ENCODE peak calls at places on chromosomes 16 and 17, in six cellular contexts. V is brain microvascular endothelial cell, Q is GM23338, F is keratinocyte, T is stomach, X is H1. E is an unnamed sample. For H3K27me3, the result is how much of the 10 kb centered on the place peaks cover.

GRCh38 chr16:66652661-66653060 is 43.9 kb downstream of the CMTM4 start:
- DNase-seq in X (no peak), V (no peak), T (no peak), F (no peak), Q (no peak), E (no peak)

GRCh38 chr16:86217001-86217890 is 293.1 kb upstream of the FOXF1 start:
- DNase-seq in T (no peak), Q (no peak), V (no peak), F (no peak), X (no peak), E (no peak)

GRCh38 chr16:89152831-89153700 is 18.5 kb upstream of the CDH15 start:
- DNase-seq in F (no peak), V (no peak), X (no peak), Q (no peak), T (no peak), E (no peak)

GRCh38 chr17:16258916-16259315 is 41.9 kb downstream of the PIGL start:
- DNase-seq in X (no peak), Q (no peak), V (no peak), F (no peak), T (no peak), E (no peak)

GRCh38 chr16:68367440-68367839 is 56.6 kb downstream of the PRMT7 start:
- DNase-seq in Q (no peak), T (no peak), V (no peak), X (no peak), F (no peak), E (no peak)

GRCh38 chr17:8740486-8740885 is 4.2 kb downstream of the CCDC42 start:
- DNase-seq in T (no peak), X (no peak), Q (peak), V (no peak), F (no peak), E (no peak)

GRCh38 chr17:5014357-5014756 is 16.6 kb downstream of the KIF1C start:
- DNase-seq in X (no peak), Q (no peak), F (no peak), T (no peak), V (no peak), E (no peak)

GRCh38 chr17:36590082-36590481 is 1.6 kb upstream of the DHRS11 start:
- DNase-seq in T (no peak), X (no peak), F (no peak), Q (no peak), V (no peak), E (no peak)

GRCh38 chr17:19397556-19398041 is 10.6 kb upstream of the MFAP4 start:
- DNase-seq in V (no peak), Q (peak), F (no peak), T (no peak), X (peak), E (no peak)

GRCh38 chr16:80300456-80300855 is 240.3 kb upstream of the DYNLRB2 start:
- DNase-seq in V (no peak), T (no peak), F (no peak), Q (no peak), X (no peak), E (no peak)

GRCh38 chr16:23420011-23420410 is 33.0 kb downstream of the COG7 start:
- DNase-seq in T (no peak), F (no peak), X (no peak), Q (no peak), V (peak), E (no peak)

GRCh38 chr17:76239538-76240274 is 587 bp downstream of the RNF157 start:
- DNase-seq in F (no peak), Q (peak), T (no peak), X (no peak), V (no peak), E (no peak)

GRCh38 chr16:56574625-56575024 is 9.8 kb downstream of the MT4 start:
- DNase-seq in Q (no peak), T (no peak), V (no peak), F (no peak), X (no peak), E (no peak)

GRCh38 chr17:83151442-83152220 is 72.2 kb downstream of the METRNL start:
- DNase-seq in V (peak), T (no peak), F (no peak), Q (peak), X (no peak), E (no peak)

GRCh38 chr17:1604831-1605528 is 23.7 kb downstream of the SLC43A2 start:
- DNase-seq in V (no peak), Q (peak), F (no peak), T (peak), X (no peak), E (no peak)

GRCh38 chr17:43169561-43170139 is 1.4 kb upstream of the NBR1 start:
- DNase-seq in Q (peak), X (no peak), F (no peak), T (peak), V (no peak), E (no peak)

GRCh38 chr16:52577130-52577706 is 30.3 kb upstream of the TOX3 start:
- DNase-seq in T (no peak), Q (no peak), F (no peak), V (no peak), X (no peak), E (no peak)

GRCh38 chr17:16351831-16352230 is 1.4 kb downstream of the CENPV start:
- DNase-seq in F (no peak), V (peak), T (no peak), X (no peak), Q (no peak), E (no peak)

GRCh38 chr16:2842340-2843000 is 12.4 kb downstream of the ZG16B start:
- DNase-seq in V (no peak), T (peak), X (no peak), Q (peak), F (no peak), E (no peak)

GRCh38 chr16:67673712-67674580 is 7.3 kb downstream of the C16orf86 start:
- DNase-seq in Q (no peak), T (peak), F (no peak), X (no peak), V (no peak), E (no peak)

GRCh38 chr16:85245307-85246172 is 133.3 kb upstream of the CIBAR2 start:
- DNase-seq in T (peak), Q (peak), F (no peak), V (peak), X (no peak), E (no peak)

GRCh38 chr16:23124315-23124714 is 24.9 kb downstream of the USP31 start:
- DNase-seq in T (no peak), Q (no peak), X (no peak), F (no peak), V (peak), E (peak)

GRCh38 chr16:21597571-21598030 is 1.8 kb upstream of the METTL9 start:
- DNase-seq in F (no peak), Q (no peak), X (no peak), T (no peak), V (no peak), E (no peak)

GRCh38 chr16:83253526-83253925 is 554.3 kb upstream of the HSBP1 start:
- DNase-seq in V (no peak), T (no peak), F (no peak), Q (no peak), X (no peak), E (no peak)

GRCh38 chr16:72924918-72925630 is 122.9 kb downstream of the ZFHX3 start:
- DNase-seq in V (no peak), F (no peak), X (no peak), T (peak), Q (no peak), E (no peak)

GRCh38 chr17:72134560-72135399 is 14.0 kb downstream of the SOX9 start:
- DNase-seq in X (no peak), F (no peak), Q (no peak), V (no peak), T (no peak), E (no peak)

GRCh38 chr16:85676466-85676865 is 12.3 kb downstream of the GINS2 start:
- DNase-seq in Q (no peak), V (no peak), F (no peak), T (no peak), X (no peak), E (no peak)

GRCh38 chr17:76179496-76180467 is 38.7 kb upstream of the FOXJ1 start:
- DNase-seq in X (no peak), T (no peak), V (no peak), Q (no peak), F (no peak), E (no peak)

GRCh38 chr17:78557598-78558039 is 19.6 kb downstream of the DNAH17 start:
- DNase-seq in Q (no peak), T (no peak), X (no peak), V (peak), F (no peak), E (peak)

GRCh38 chr16:11145173-11145820 is 110.7 kb downstream of the SOCS1 start:
- DNase-seq in T (no peak), X (no peak), Q (no peak), F (no peak), V (no peak), E (no peak)

GRCh38 chr16:8714143-8714542 is 39.7 kb downstream of the ABAT start:
- DNase-seq in Q (peak), V (no peak), X (no peak), T (no peak), F (no peak), E (no peak)

GRCh38 chr16:50666658-50667496 is 14.2 kb downstream of the SNX20 start:
- DNase-seq in X (no peak), Q (peak), F (no peak), T (no peak), V (no peak), E (no peak)

GRCh38 chr16:50664270-50664669 is 16.8 kb downstream of the SNX20 start:
- DNase-seq in F (no peak), V (no peak), T (no peak), X (no peak), Q (no peak), E (no peak)

GRCh38 chr16:50665128-50665878 is 15.8 kb downstream of the SNX20 start:
- DNase-seq in X (peak), Q (peak), V (peak), F (peak), T (peak), E (peak)

GRCh38 chr16:50657251-50657650 is 23.9 kb downstream of the SNX20 start:
- DNase-seq in T (no peak), F (no peak), V (no peak), X (no peak), Q (no peak), E (no peak)

GRCh38 chr16:50662306-50662940 is 18.7 kb downstream of the SNX20 start:
- DNase-seq in T (no peak), F (no peak), X (no peak), Q (no peak), V (no peak), E (no peak)
- H3K4me3 ChIP-seq in T (no peak), F (no peak), X (no peak), Q (no peak), V (no peak), E (no peak)

GRCh38 chr17:82046903-82047302 is 4.7 kb downstream of the RFNG start:
- DNase-seq in X (no peak), T (no peak), Q (no peak), V (no peak), F (no peak), E (no peak)

GRCh38 chr17:82041139-82041814 is 3.8 kb upstream of the DCXR start:
- DNase-seq in V (no peak), X (no peak), T (no peak), F (no peak), Q (no peak), E (no peak)

GRCh38 chr17:82042649-82043048 is 5.2 kb upstream of the DCXR start:
- DNase-seq in V (no peak), T (no peak), Q (no peak), F (no peak), X (no peak), E (no peak)

GRCh38 chr17:82045916-82046484 is 5.6 kb downstream of the RFNG start:
- DNase-seq in Q (no peak), X (no peak), T (no peak), V (no peak), F (no peak), E (no peak)

GRCh38 chr17:82043507-82043906 is 6.0 kb upstream of the DCXR start:
- DNase-seq in F (no peak), Q (peak), X (no peak), V (no peak), T (no peak), E (no peak)
- TF ChIP-seq CTCF in F (no peak), Q (no peak), X (no peak), V (no peak), T (no peak), E (no peak)

GRCh38 chr17:74196541-74197310 is 6.8 kb upstream of the RPL38 start:
- DNase-seq in X (no peak), V (no peak), T (no peak), F (no peak), Q (no peak), E (no peak)

GRCh38 chr17:74200112-74200511 is 3.4 kb upstream of the RPL38 start:
- DNase-seq in T (no peak), F (no peak), V (no peak), X (no peak), Q (no peak), E (no peak)

GRCh38 chr17:74199306-74200092 is 4.0 kb upstream of the RPL38 start:
- DNase-seq in V (peak), Q (peak), X (no peak), F (no peak), T (peak), E (no peak)

GRCh38 chr17:74197801-74198200 is 5.7 kb upstream of the RPL38 start:
- DNase-seq in V (no peak), X (no peak), Q (no peak), F (no peak), T (no peak), E (no peak)

GRCh38 chr17:74198694-74199093 is 4.8 kb upstream of the RPL38 start:
- DNase-seq in Q (no peak), T (no peak), V (no peak), F (no peak), X (no peak), E (no peak)
- H3K27me3 ChIP-seq in Q (under half), T (under half), V (under half), F (under half), X (under half), E (half or more)

GRCh38 chr17:70053241-70054234 is 21.5 kb upstream of the KCNJ16 start:
- DNase-seq in V (no peak), X (no peak), Q (no peak), T (no peak), F (no peak), E (no peak)
- H3K4me3 ChIP-seq in V (no peak), X (no peak), Q (no peak), T (peak), F (no peak), E (no peak)

DNA sequence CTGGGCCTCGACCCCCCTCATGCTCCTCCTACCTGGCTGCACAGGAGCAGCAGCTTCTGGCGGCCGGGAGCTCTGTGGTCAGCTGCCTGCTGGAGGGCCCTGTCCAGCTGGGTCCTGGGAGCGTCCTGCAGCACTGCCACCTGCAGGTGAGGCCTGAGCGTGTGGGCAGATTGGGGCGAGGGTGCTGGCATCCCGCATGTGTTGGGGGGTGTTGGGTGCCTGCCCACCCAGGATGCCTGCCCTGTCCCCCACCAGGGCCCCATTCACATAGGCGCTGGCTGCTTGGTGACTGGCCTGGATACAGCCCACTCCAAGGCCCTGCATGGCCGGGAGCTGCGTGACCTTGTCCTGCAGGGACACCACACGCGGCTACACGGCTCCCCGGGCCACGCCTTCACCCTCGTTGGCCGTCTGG is 16.5 kb downstream of the FCSK start:
- DNase-seq in X (no peak), Q (peak), T (peak), F (no peak), V (no peak), E (no peak)
- TF ChIP-seq CTCF in X (peak), Q (peak), T (peak), F (no peak), V (peak), E (peak)